ENCODE peak calls at places on chromosomes 2 and 18, in seven cellular contexts. J, R, M, Y, N, L and E are unnamed samples.

GRCh38 chr2:202121532-202122166 is 48.6 kb downstream of the KIAA2012 start:
- DNase-seq in J (no peak), R (peak), M (no peak), Y (no peak), N (no peak), L (no peak), E (no peak)

GRCh38 chr2:170548304-170548703 is 166.8 kb upstream of the SP5 start:
- DNase-seq in J (no peak), R (no peak), M (no peak), Y (no peak), N (no peak), L (no peak), E (no peak)

GRCh38 chr2:74511104-74511989 is 2.9 kb upstream of the TLX2 start:
- DNase-seq in J (no peak), R (no peak), M (no peak), Y (no peak), N (no peak), L (no peak), E (no peak)

GRCh38 chr2:66730429-66730828 is 295.5 kb downstream of the MEIS1 start:
- DNase-seq in J (no peak), R (no peak), M (no peak), Y (no peak), N (no peak), L (no peak), E (no peak)

GRCh38 chr2:43225788-43226557 is 433 bp downstream of the ZFP36L2 start:
- DNase-seq in J (peak), R (peak), M (peak), Y (peak), N (peak), L (no peak), E (no peak)

GRCh38 chr18:56576826-56577573 is 61.4 kb downstream of the TXNL1 start:
- DNase-seq in J (peak), R (peak), M (no peak), Y (no peak), N (no peak), L (no peak), E (no peak)

GRCh38 chr2:14189929-14190328 is 442.6 kb upstream of the LRATD1 start:
- DNase-seq in J (no peak), R (no peak), M (no peak), Y (no peak), N (no peak), L (no peak), E (no peak)

GRCh38 chr2:43265006-43265770 is 38.8 kb upstream of the ZFP36L2 start:
- DNase-seq in J (peak), R (peak), M (no peak), Y (no peak), N (no peak), L (no peak), E (no peak)

GRCh38 chr2:46854260-46854659 is 61.3 kb downstream of the MCFD2 start:
- DNase-seq in J (peak), R (no peak), M (no peak), Y (no peak), N (no peak), L (no peak), E (no peak)

GRCh38 chr2:191968151-191968550 is 121.3 kb upstream of the CAVIN2 start:
- DNase-seq in J (no peak), R (no peak), M (peak), Y (no peak), N (no peak), L (no peak), E (no peak)

GRCh38 chr2:154193246-154193645 is 321.5 kb downstream of the GALNT13 start:
- DNase-seq in J (no peak), R (no peak), M (no peak), Y (no peak), N (no peak), L (no peak), E (no peak)

GRCh38 chr2:143730950-143731254 is 601.7 kb downstream of the ARHGAP15 start:
- DNase-seq in J (no peak), R (no peak), M (no peak), Y (no peak), N (no peak), L (no peak), E (no peak)

GRCh38 chr2:233419626-233420431 is 65.5 kb downstream of the DGKD start:
- DNase-seq in J (no peak), R (no peak), M (no peak), Y (no peak), N (no peak), L (no peak), E (no peak)

GRCh38 chr2:57146951-57147350 is 899.7 kb upstream of the VRK2 start:
- DNase-seq in J (no peak), R (no peak), M (no peak), Y (no peak), N (no peak), L (no peak), E (no peak)

GRCh38 chr18:74715306-74715705 is 117.6 kb downstream of the ZNF407 start:
- DNase-seq in J (no peak), R (no peak), M (peak), Y (no peak), N (no peak), L (peak), E (no peak)

GRCh38 chr2:160566717-160567116 is 73.1 kb upstream of the RBMS1 start:
- DNase-seq in J (no peak), R (no peak), M (no peak), Y (no peak), N (no peak), L (no peak), E (no peak)

GRCh38 chr18:8786766-8787670 is 81.7 kb downstream of the MTCL1 start:
- DNase-seq in J (no peak), R (no peak), M (no peak), Y (no peak), N (no peak), L (no peak), E (no peak)

GRCh38 chr2:1749489-1749748 is 5.1 kb upstream of the PXDN start:
- DNase-seq in J (no peak), R (no peak), M (no peak), Y (no peak), N (no peak), L (no peak), E (no peak)